ENCODE peak calls at places on chromosomes 6 and 20, in seven cellular contexts. B is endothelial cell of umbilical vein; P is ovary; O is small intestine; F is CD8-positive, alpha-beta T cell; N is fibroblast of lung; W is cardiac muscle cell. G is an unnamed sample.

GRCh38 chr20:9323622-9324021 is 190.8 kb upstream of the LAMP5 start:
- DNase-seq in B (no peak), P (no peak), O (no peak), F (no peak), N (no peak), W (peak; percentile 27), G (no peak)

GRCh38 chr6:156589281-156589680 is 187.9 kb upstream of the ARID1B start:
- DNase-seq in B (no peak), P (no peak), O (no peak), F (no peak), N (peak; percentile 47), W (peak; percentile 75), G (no peak)

GRCh38 chr6:163490826-163491577 is 76.5 kb downstream of the QKI start:
- DNase-seq in B (peak; percentile 63), P (peak; percentile 60), O (peak; percentile 1), F (peak; percentile 15), N (peak; percentile 71), W (peak; percentile 71), G (no peak)

GRCh38 chr6:3876866-3877265 is 27.7 kb downstream of the FAM50B start:
- DNase-seq in B (peak; percentile 59), P (no peak), O (peak; percentile 32), F (no peak), N (peak; percentile 53), W (peak; percentile 76), G (no peak)

GRCh38 chr6:10093282-10093681 is 321.6 kb downstream of the TFAP2A start:
- DNase-seq in B (no peak), P (no peak), O (no peak), F (no peak), N (no peak), W (no peak), G (no peak)

GRCh38 chr20:52985687-52986086 is 13.5 kb downstream of the TSHZ2 start:
- DNase-seq in B (no peak), P (no peak), O (no peak), F (no peak), N (no peak), W (no peak), G (no peak)

GRCh38 chr6:157134402-157135074 is 188.8 kb downstream of the TMEM242 start:
- DNase-seq in B (no peak), P (no peak), O (peak; percentile 48), F (no peak), N (no peak), W (no peak), G (no peak)

GRCh38 chr6:34908194-34908593 is 19.1 kb downstream of the ANKS1A start:
- DNase-seq in B (no peak), P (no peak), O (no peak), F (no peak), N (no peak), W (no peak), G (no peak)

GRCh38 chr20:32463642-32464400 is 105.7 kb downstream of the ASXL1 start:
- DNase-seq in B (no peak), P (no peak), O (peak; percentile 80), F (no peak), N (peak; percentile 47), W (no peak), G (no peak)

GRCh38 chr6:109455502-109456282 is at the start of gene MICAL1:
- DNase-seq in B (peak; percentile 17), P (peak; percentile 71), O (peak; percentile 90), F (peak; percentile 74), N (peak; percentile 53), W (peak; percentile 60), G (peak; percentile 74)

GRCh38 chr6:113588646-113589045 is 268.5 kb upstream of the MARCKS start:
- DNase-seq in B (no peak), P (no peak), O (no peak), F (no peak), N (no peak), W (no peak), G (no peak)

GRCh38 chr6:165692106-165692653 is 29.1 kb upstream of the PDE10A start:
- DNase-seq in B (no peak), P (no peak), O (no peak), F (no peak), N (no peak), W (peak; percentile 58), G (no peak)
- H3K27ac ChIP-seq in B (no peak overlapping the region), P (no peak overlapping the region), O (no peak overlapping the region), F (no peak overlapping the region), N (no peak overlapping the region), W (no peak overlapping the region), G (no peak overlapping the region)

GRCh38 chr6:2414885-2415523 is 169.6 kb upstream of the GMDS start:
- DNase-seq in B (no peak), P (no peak), O (no peak), F (no peak), N (no peak), W (no peak), G (no peak)
- H3K4me3 ChIP-seq in B (no peak overlapping the region), P (no peak overlapping the region), O (no peak overlapping the region), F (no peak overlapping the region), N (no peak overlapping the region), W (no peak overlapping the region), G (no peak overlapping the region)

DNA sequence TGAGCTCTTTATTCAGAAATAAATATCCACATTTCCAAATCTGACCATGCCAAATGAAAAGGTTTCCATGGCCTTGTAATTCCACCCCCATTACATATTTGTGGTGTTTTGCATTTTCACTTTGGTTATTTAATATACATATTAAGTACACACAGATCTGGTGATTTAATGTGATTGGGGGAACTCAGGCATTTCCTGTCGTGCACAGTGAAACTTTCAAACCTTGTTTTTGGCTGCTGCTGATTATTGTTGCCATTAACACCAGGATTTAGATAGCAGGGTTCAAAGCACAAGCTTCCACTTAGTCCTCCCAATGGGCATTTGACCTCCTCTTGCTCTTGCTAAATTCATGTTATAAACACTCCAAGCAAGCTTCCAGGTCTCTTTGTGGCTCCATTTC is 166.5 kb downstream of the SOBP start:
- DNase-seq in B (no peak), P (no peak), O (no peak), F (no peak), N (peak; percentile 24), W (no peak), G (no peak)
- H3K4me1 ChIP-seq in B (peaks cover 23% of the 10 kb centered on the region), P (peaks cover 12% of the 10 kb centered on the region), O (no peaks in the 10 kb centered on the region), F (peaks cover 30% of the 10 kb centered on the region), N (peaks cover 14% of the 10 kb centered on the region), W (peaks cover 36% of the 10 kb centered on the region), G (peaks cover 14% of the 10 kb centered on the region)

GRCh38 chr20:49983848-49984408 is 1.1 kb downstream of the SNAI1 start:
- DNase-seq in B (no peak), P (peak; percentile 53), O (no peak), F (no peak), N (peak; percentile 63), W (peak; percentile 68), G (no peak)

GRCh38 chr20:49986049-49986448 is 3.3 kb downstream of the SNAI1 start:
- DNase-seq in B (no peak), P (no peak), O (no peak), F (no peak), N (no peak), W (peak; percentile 19), G (no peak)

GRCh38 chr20:49984426-49985153 is 1.8 kb downstream of the SNAI1 start:
- DNase-seq in B (no peak), P (no peak), O (no peak), F (no peak), N (no peak), W (no peak), G (no peak)

GRCh38 chr20:49985617-49986016 is 2.8 kb downstream of the SNAI1 start:
- DNase-seq in B (no peak), P (no peak), O (no peak), F (no peak), N (no peak), W (no peak), G (no peak)

GRCh38 chr20:49985157-49985556 is 2.4 kb downstream of the SNAI1 start:
- DNase-seq in B (no peak), P (no peak), O (no peak), F (no peak), N (no peak), W (no peak), G (no peak)
- H3K27ac ChIP-seq in B (no peak overlapping the region), P (no peak overlapping the region), O (no peak overlapping the region), F (no peak overlapping the region), N (no peak overlapping the region), W (no peak overlapping the region), G (no peak overlapping the region)